ENCODE peak calls at places on chromosomes 2 and 18, in nine cellular contexts. One of them, this sample, is unnamed. For H3K9me3, the result is how much of the 10 kb centered on the place peaks cover.

GRCh38 chr18:3869848-3870247 is 419.9 kb downstream of the TGIF1 start:
- DNase-seq in spleen: no peak
- DNase-seq in heart left ventricle: no peak
- DNase-seq in ovary: no peak
- DNase-seq in WERI-Rb-1: no peak
- DNase-seq in fibroblast of lung: peak
- DNase-seq in ascending aorta: no peak
- DNase-seq in CD8-positive, alpha-beta T cell: no peak
- DNase-seq in astrocyte: peak
- DNase-seq in this sample: peak

GRCh38 chr2:33704352-33704751 is 105.3 kb upstream of the FAM98A start:
- DNase-seq in spleen: no peak
- DNase-seq in heart left ventricle: no peak
- DNase-seq in ovary: no peak
- DNase-seq in WERI-Rb-1: no peak
- DNase-seq in fibroblast of lung: no peak
- DNase-seq in ascending aorta: no peak
- DNase-seq in CD8-positive, alpha-beta T cell: no peak
- DNase-seq in astrocyte: no peak
- DNase-seq in this sample: no peak

GRCh38 chr2:227447606-227448005 is 24.4 kb upstream of the AGFG1 start:
- DNase-seq in spleen: no peak
- DNase-seq in heart left ventricle: no peak
- DNase-seq in ovary: no peak
- DNase-seq in WERI-Rb-1: no peak
- DNase-seq in fibroblast of lung: peak
- DNase-seq in ascending aorta: no peak
- DNase-seq in CD8-positive, alpha-beta T cell: no peak
- DNase-seq in astrocyte: peak
- DNase-seq in this sample: peak

GRCh38 chr2:40611196-40611595 is 159.3 kb upstream of the SLC8A1 start:
- DNase-seq in spleen: no peak
- DNase-seq in heart left ventricle: no peak
- DNase-seq in ovary: no peak
- DNase-seq in WERI-Rb-1: no peak
- DNase-seq in fibroblast of lung: no peak
- DNase-seq in ascending aorta: no peak
- DNase-seq in CD8-positive, alpha-beta T cell: no peak
- DNase-seq in astrocyte: peak
- DNase-seq in this sample: no peak

GRCh38 chr2:217804786-217805678 is 197.8 kb downstream of the TNS1 start:
- DNase-seq in spleen: peak
- DNase-seq in heart left ventricle: peak
- DNase-seq in ovary: no peak
- DNase-seq in WERI-Rb-1: no peak
- DNase-seq in fibroblast of lung: peak
- DNase-seq in ascending aorta: peak
- DNase-seq in CD8-positive, alpha-beta T cell: no peak
- DNase-seq in astrocyte: peak
- DNase-seq in this sample: peak

GRCh38 chr2:22329097-22329716 is 1055.8 kb upstream of the KLHL29 start:
- DNase-seq in spleen: no peak
- DNase-seq in heart left ventricle: no peak
- DNase-seq in ovary: no peak
- DNase-seq in WERI-Rb-1: no peak
- DNase-seq in fibroblast of lung: no peak
- DNase-seq in ascending aorta: no peak
- DNase-seq in CD8-positive, alpha-beta T cell: no peak
- DNase-seq in astrocyte: no peak
- DNase-seq in this sample: no peak

GRCh38 chr2:7515327-7515726 is 598.1 kb downstream of the RNF144A start:
- DNase-seq in spleen: no peak
- DNase-seq in heart left ventricle: no peak
- DNase-seq in ovary: no peak
- DNase-seq in WERI-Rb-1: no peak
- DNase-seq in fibroblast of lung: no peak
- DNase-seq in ascending aorta: no peak
- DNase-seq in CD8-positive, alpha-beta T cell: no peak
- DNase-seq in astrocyte: no peak
- DNase-seq in this sample: no peak

GRCh38 chr18:22848618-22849017 is 84.5 kb upstream of the RBBP8 start:
- DNase-seq in spleen: no peak
- DNase-seq in heart left ventricle: no peak
- DNase-seq in ovary: no peak
- DNase-seq in WERI-Rb-1: no peak
- DNase-seq in fibroblast of lung: peak
- DNase-seq in ascending aorta: no peak
- DNase-seq in CD8-positive, alpha-beta T cell: no peak
- DNase-seq in astrocyte: peak
- DNase-seq in this sample: peak

GRCh38 chr2:187442378-187442777 is 5.7 kb downstream of the CALCRL start:
- DNase-seq in spleen: no peak
- DNase-seq in heart left ventricle: no peak
- DNase-seq in ovary: no peak
- DNase-seq in WERI-Rb-1: no peak
- DNase-seq in fibroblast of lung: peak
- DNase-seq in ascending aorta: no peak
- DNase-seq in CD8-positive, alpha-beta T cell: no peak
- DNase-seq in astrocyte: no peak
- DNase-seq in this sample: peak

GRCh38 chr2:69099541-69099940 is 86.6 kb downstream of the ANTXR1 start:
- DNase-seq in spleen: no peak
- DNase-seq in heart left ventricle: no peak
- DNase-seq in ovary: no peak
- DNase-seq in WERI-Rb-1: no peak
- DNase-seq in fibroblast of lung: no peak
- DNase-seq in ascending aorta: no peak
- DNase-seq in CD8-positive, alpha-beta T cell: no peak
- DNase-seq in astrocyte: peak
- DNase-seq in this sample: peak

GRCh38 chr18:47983055-47983454 is 52.6 kb upstream of the SMAD2 start:
- DNase-seq in spleen: no peak
- DNase-seq in heart left ventricle: no peak
- DNase-seq in ovary: no peak
- DNase-seq in WERI-Rb-1: no peak
- DNase-seq in fibroblast of lung: no peak
- DNase-seq in ascending aorta: no peak
- DNase-seq in CD8-positive, alpha-beta T cell: no peak
- DNase-seq in astrocyte: no peak
- DNase-seq in this sample: no peak

GRCh38 chr18:21703241-21703820 is 1.2 kb downstream of the ABHD3 start:
- DNase-seq in spleen: no peak
- DNase-seq in heart left ventricle: no peak
- DNase-seq in ovary: no peak
- DNase-seq in WERI-Rb-1: no peak
- DNase-seq in fibroblast of lung: peak
- DNase-seq in ascending aorta: no peak
- DNase-seq in CD8-positive, alpha-beta T cell: peak
- DNase-seq in astrocyte: no peak
- DNase-seq in this sample: no peak

GRCh38 chr2:106956879-106957278 is 70.9 kb upstream of the ST6GAL2 start:
- DNase-seq in spleen: no peak
- DNase-seq in heart left ventricle: no peak
- DNase-seq in ovary: no peak
- DNase-seq in WERI-Rb-1: no peak
- DNase-seq in fibroblast of lung: peak
- DNase-seq in ascending aorta: no peak
- DNase-seq in CD8-positive, alpha-beta T cell: no peak
- DNase-seq in astrocyte: peak
- DNase-seq in this sample: peak

GRCh38 chr2:89850881-89851582 is 1159.6 kb downstream of the RPIA start:
- DNase-seq in spleen: no peak
- DNase-seq in heart left ventricle: no peak
- DNase-seq in ovary: no peak
- DNase-seq in WERI-Rb-1: no peak
- DNase-seq in fibroblast of lung: no peak
- DNase-seq in ascending aorta: no peak
- DNase-seq in CD8-positive, alpha-beta T cell: no peak
- DNase-seq in astrocyte: no peak
- DNase-seq in this sample: no peak
- H3K9me3 ChIP-seq in spleen: under half
- H3K9me3 ChIP-seq in heart left ventricle: under half
- H3K9me3 ChIP-seq in ovary: under half
- H3K9me3 ChIP-seq in WERI-Rb-1: under half
- H3K9me3 ChIP-seq in fibroblast of lung: under half
- H3K9me3 ChIP-seq in ascending aorta: under half
- H3K9me3 ChIP-seq in CD8-positive, alpha-beta T cell: under half
- H3K9me3 ChIP-seq in astrocyte: under half
- H3K9me3 ChIP-seq in this sample: under half

GRCh38 chr18:46732801-46733200 is 24.1 kb downstream of the ST8SIA5 start:
- DNase-seq in spleen: no peak
- DNase-seq in heart left ventricle: no peak
- DNase-seq in ovary: no peak
- DNase-seq in WERI-Rb-1: no peak
- DNase-seq in fibroblast of lung: no peak
- DNase-seq in ascending aorta: no peak
- DNase-seq in CD8-positive, alpha-beta T cell: no peak
- DNase-seq in astrocyte: no peak
- DNase-seq in this sample: no peak
- H3K9me3 ChIP-seq in spleen: under half
- H3K9me3 ChIP-seq in heart left ventricle: under half
- H3K9me3 ChIP-seq in ovary: under half
- H3K9me3 ChIP-seq in WERI-Rb-1: under half
- H3K9me3 ChIP-seq in fibroblast of lung: under half
- H3K9me3 ChIP-seq in ascending aorta: under half
- H3K9me3 ChIP-seq in CD8-positive, alpha-beta T cell: under half
- H3K9me3 ChIP-seq in astrocyte: under half
- H3K9me3 ChIP-seq in this sample: under half

DNA sequence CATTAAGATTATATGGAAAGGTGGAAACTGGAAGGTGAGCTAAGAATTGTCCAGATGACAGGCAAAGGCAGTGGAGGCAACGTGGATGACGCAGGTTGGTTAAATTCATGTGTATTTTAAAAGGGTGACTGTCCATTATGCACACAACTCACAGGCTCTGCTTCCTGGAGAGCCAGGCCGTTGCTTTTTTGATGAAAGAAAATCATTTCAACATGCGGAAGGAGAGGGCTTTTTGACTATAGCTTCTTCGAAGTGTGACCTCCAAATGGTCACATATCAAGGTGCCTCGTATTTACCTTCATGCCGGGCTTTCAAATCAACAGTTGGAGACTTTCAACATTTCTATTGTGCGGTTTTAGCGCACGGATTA is 126.7 kb downstream of the MYCN start:
- DNase-seq in spleen: no peak
- DNase-seq in heart left ventricle: no peak
- DNase-seq in ovary: no peak
- DNase-seq in WERI-Rb-1: no peak
- DNase-seq in fibroblast of lung: no peak
- DNase-seq in ascending aorta: no peak
- DNase-seq in CD8-positive, alpha-beta T cell: no peak
- DNase-seq in astrocyte: no peak
- DNase-seq in this sample: no peak
- H3K9me3 ChIP-seq in spleen: under half
- H3K9me3 ChIP-seq in heart left ventricle: under half
- H3K9me3 ChIP-seq in ovary: under half
- H3K9me3 ChIP-seq in WERI-Rb-1: under half
- H3K9me3 ChIP-seq in fibroblast of lung: under half
- H3K9me3 ChIP-seq in ascending aorta: under half
- H3K9me3 ChIP-seq in CD8-positive, alpha-beta T cell: under half
- H3K9me3 ChIP-seq in astrocyte: under half
- H3K9me3 ChIP-seq in this sample: under half

GRCh38 chr18:71250191-71250590 is 961.3 kb downstream of the SOCS6 start:
- DNase-seq in spleen: no peak
- DNase-seq in heart left ventricle: no peak
- DNase-seq in ovary: no peak
- DNase-seq in WERI-Rb-1: no peak
- DNase-seq in fibroblast of lung: no peak
- DNase-seq in ascending aorta: no peak
- DNase-seq in CD8-positive, alpha-beta T cell: no peak
- DNase-seq in astrocyte: no peak
- DNase-seq in this sample: no peak

GRCh38 chr18:71249791-71250190 is 960.9 kb downstream of the SOCS6 start:
- DNase-seq in spleen: no peak
- DNase-seq in heart left ventricle: no peak
- DNase-seq in ovary: no peak
- DNase-seq in WERI-Rb-1: no peak
- DNase-seq in fibroblast of lung: no peak
- DNase-seq in ascending aorta: no peak
- DNase-seq in CD8-positive, alpha-beta T cell: no peak
- DNase-seq in astrocyte: no peak
- DNase-seq in this sample: no peak

DNA sequence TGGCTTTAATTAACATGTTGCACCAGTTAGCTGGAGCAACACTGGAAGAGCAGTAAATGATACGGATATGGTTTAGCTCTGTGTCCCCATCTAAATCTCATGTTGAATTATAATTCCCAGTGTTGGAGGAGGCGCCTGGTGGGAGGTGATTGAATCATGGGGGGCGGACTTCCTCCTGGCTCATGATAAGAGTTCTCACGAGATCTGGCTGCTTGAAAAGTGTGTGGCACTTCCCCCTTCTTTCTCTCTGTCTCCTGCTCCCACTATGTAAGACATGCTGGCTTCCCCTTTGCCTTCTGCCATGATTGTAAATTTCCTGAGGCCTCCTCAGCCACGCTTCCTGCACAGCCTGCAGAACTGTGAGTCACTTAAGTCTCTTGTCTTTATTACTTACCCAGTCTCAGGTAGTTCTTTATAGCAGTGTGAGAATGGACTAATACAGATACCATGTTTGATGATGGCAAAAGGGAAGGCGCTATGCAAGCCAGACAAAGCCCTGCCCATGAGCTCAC is 963.6 kb downstream of the SOCS6 start:
- DNase-seq in spleen: no peak
- DNase-seq in heart left ventricle: no peak
- DNase-seq in ovary: no peak
- DNase-seq in WERI-Rb-1: no peak
- DNase-seq in fibroblast of lung: no peak
- DNase-seq in ascending aorta: no peak
- DNase-seq in CD8-positive, alpha-beta T cell: no peak
- DNase-seq in astrocyte: no peak
- DNase-seq in this sample: no peak
- H3K9me3 ChIP-seq in spleen: under half
- H3K9me3 ChIP-seq in heart left ventricle: under half
- H3K9me3 ChIP-seq in ovary: under half
- H3K9me3 ChIP-seq in WERI-Rb-1: under half
- H3K9me3 ChIP-seq in fibroblast of lung: under half
- H3K9me3 ChIP-seq in ascending aorta: under half
- H3K9me3 ChIP-seq in CD8-positive, alpha-beta T cell: under half
- H3K9me3 ChIP-seq in astrocyte: under half
- H3K9me3 ChIP-seq in this sample: under half

GRCh38 chr18:37042381-37042780 is 213.5 kb downstream of the KIAA1328 start:
- DNase-seq in spleen: no peak
- DNase-seq in heart left ventricle: no peak
- DNase-seq in ovary: no peak
- DNase-seq in WERI-Rb-1: no peak
- DNase-seq in fibroblast of lung: no peak
- DNase-seq in ascending aorta: no peak
- DNase-seq in CD8-positive, alpha-beta T cell: no peak
- DNase-seq in astrocyte: no peak
- DNase-seq in this sample: no peak
- H3K9me3 ChIP-seq in spleen: half or more
- H3K9me3 ChIP-seq in heart left ventricle: under half
- H3K9me3 ChIP-seq in ovary: under half
- H3K9me3 ChIP-seq in WERI-Rb-1: under half
- H3K9me3 ChIP-seq in fibroblast of lung: under half
- H3K9me3 ChIP-seq in ascending aorta: under half
- H3K9me3 ChIP-seq in CD8-positive, alpha-beta T cell: under half
- H3K9me3 ChIP-seq in astrocyte: under half
- H3K9me3 ChIP-seq in this sample: under half

This sample was measured in adipocyte.